ENCODE peak calls at places on chromosomes 2 and 18, in eight cellular contexts. C is adrenal gland, R is body of pancreas, O is AG09309, W is upper lobe of right lung, E is left ventricle myocardium inferior, K is GM13976, G is brain microvascular endothelial cell. Z is an unnamed sample.

GRCh38 chr2:141911485-141912066 is 219.2 kb downstream of the LRP1B start:
- DNase-seq in C (no peak), R (peak), O (no peak), W (no peak), E (no peak), K (peak), G (peak), Z (peak)

GRCh38 chr18:59143441-59143840 is 3.8 kb downstream of the SEC11C start:
- DNase-seq in C (no peak), R (no peak), O (no peak), W (no peak), E (no peak), K (peak), G (no peak), Z (no peak)

GRCh38 chr2:105257981-105258380 is 16.4 kb downstream of the GPR45 start:
- DNase-seq in C (no peak), R (no peak), O (no peak), W (no peak), E (no peak), K (no peak), G (no peak), Z (no peak)

GRCh38 chr2:240811346-240812300 is 8.4 kb downstream of the KIF1A start:
- DNase-seq in C (peak), R (no peak), O (no peak), W (peak), E (peak), K (no peak), G (no peak), Z (no peak)

GRCh38 chr2:9165625-9166024 is 41.0 kb upstream of the ASAP2 start:
- DNase-seq in C (no peak), R (no peak), O (no peak), W (no peak), E (peak), K (no peak), G (peak), Z (no peak)

GRCh38 chr18:73151086-73151485 is 283.3 kb upstream of the NETO1 start:
- DNase-seq in C (no peak), R (no peak), O (no peak), W (no peak), E (no peak), K (no peak), G (no peak), Z (no peak)

GRCh38 chr2:18345848-18346247 is 214.6 kb downstream of the RDH14 start:
- DNase-seq in C (no peak), R (no peak), O (no peak), W (peak), E (no peak), K (no peak), G (no peak), Z (no peak)

GRCh38 chr2:75055820-75056675 is 97.6 kb downstream of the POLE4 start:
- DNase-seq in C (no peak), R (no peak), O (no peak), W (no peak), E (no peak), K (peak), G (no peak), Z (peak)

GRCh38 chr2:46296840-46297545 is at the start of gene EPAS1:
- DNase-seq in C (peak), R (peak), O (no peak), W (peak), E (peak), K (peak), G (peak), Z (no peak)

GRCh38 chr2:111120253-111121027 is at the start of gene BCL2L11:
- DNase-seq in C (peak), R (peak), O (peak), W (peak), E (peak), K (peak), G (peak), Z (peak)

GRCh38 chr2:20992201-20992711 is 51.6 kb downstream of the APOB start:
- DNase-seq in C (peak), R (no peak), O (no peak), W (no peak), E (no peak), K (no peak), G (peak), Z (no peak)

DNA sequence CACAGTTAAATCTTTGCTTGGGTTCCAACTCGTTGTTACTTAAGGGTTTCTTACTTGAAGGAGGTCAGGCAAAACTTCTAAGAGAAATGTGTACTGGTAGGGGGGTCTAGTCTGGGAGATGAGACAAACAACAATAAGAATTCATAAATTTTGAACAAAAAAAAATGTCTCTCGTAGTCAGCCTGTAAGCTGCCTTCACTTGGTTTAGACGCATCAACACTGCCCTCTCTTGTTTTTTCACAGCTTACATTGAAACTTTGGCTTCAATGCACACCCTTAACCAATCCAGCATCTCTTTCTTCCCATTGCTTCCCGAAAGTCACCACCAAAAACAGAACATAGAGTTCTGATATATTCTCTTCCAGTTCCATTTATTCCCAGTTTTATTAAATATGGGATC is 576.4 kb upstream of the PIK3C3 start:
- DNase-seq in C (no peak), R (no peak), O (no peak), W (no peak), E (no peak), K (no peak), G (peak), Z (peak)
- TF ChIP-seq CTCF in C (no peak), R (no peak), O (no peak), W (no peak), E (no peak), K (no peak), G (peak), Z (peak)

GRCh38 chr18:79522451-79523220 is 126.9 kb downstream of the NFATC1 start:
- DNase-seq in C (no peak), R (no peak), O (no peak), W (peak), E (no peak), K (no peak), G (no peak), Z (no peak)

GRCh38 chr18:79523738-79524180 is 128.0 kb downstream of the NFATC1 start:
- DNase-seq in C (no peak), R (no peak), O (no peak), W (no peak), E (no peak), K (peak), G (no peak), Z (no peak)

GRCh38 chr18:79525556-79526467 is 130.1 kb downstream of the NFATC1 start:
- DNase-seq in C (peak), R (no peak), O (no peak), W (peak), E (peak), K (no peak), G (no peak), Z (no peak)

GRCh38 chr18:79523221-79523737 is 127.5 kb downstream of the NFATC1 start:
- DNase-seq in C (no peak), R (no peak), O (no peak), W (peak), E (no peak), K (peak), G (no peak), Z (no peak)

GRCh38 chr18:79524181-79525078 is 128.7 kb downstream of the NFATC1 start:
- DNase-seq in C (no peak), R (no peak), O (no peak), W (peak), E (no peak), K (peak), G (no peak), Z (no peak)
- TF ChIP-seq CTCF in C (no peak), R (no peak), O (no peak), W (no peak), E (no peak), K (no peak), G (no peak), Z (no peak)

GRCh38 chr2:223019390-223019930 is 32.5 kb upstream of the KCNE4 start:
- DNase-seq in C (no peak), R (peak), O (no peak), W (no peak), E (no peak), K (no peak), G (no peak), Z (no peak)

GRCh38 chr2:223020971-223021675 is 30.9 kb upstream of the KCNE4 start:
- DNase-seq in C (no peak), R (no peak), O (no peak), W (no peak), E (no peak), K (no peak), G (no peak), Z (no peak)

GRCh38 chr2:223019987-223020717 is 31.8 kb upstream of the KCNE4 start:
- DNase-seq in C (no peak), R (no peak), O (no peak), W (no peak), E (no peak), K (no peak), G (no peak), Z (no peak)
- TF ChIP-seq CTCF in C (no peak), R (no peak), O (no peak), W (no peak), E (no peak), K (no peak), G (no peak), Z (no peak)

GRCh38 chr2:172097557-172098131 is 5.1 kb downstream of the DLX2 start:
- DNase-seq in C (no peak), R (no peak), O (no peak), W (no peak), E (no peak), K (peak), G (no peak), Z (no peak)

GRCh38 chr2:172096661-172097547 is 5.8 kb downstream of the DLX2 start:
- DNase-seq in C (no peak), R (no peak), O (peak), W (no peak), E (no peak), K (peak), G (no peak), Z (no peak)

GRCh38 chr2:172095146-172095904 is 7.4 kb downstream of the DLX2 start:
- DNase-seq in C (no peak), R (no peak), O (peak), W (no peak), E (peak), K (peak), G (peak), Z (peak)

GRCh38 chr2:172094319-172095145 is 8.2 kb downstream of the DLX2 start:
- DNase-seq in C (no peak), R (no peak), O (no peak), W (no peak), E (no peak), K (peak), G (no peak), Z (no peak)

DNA sequence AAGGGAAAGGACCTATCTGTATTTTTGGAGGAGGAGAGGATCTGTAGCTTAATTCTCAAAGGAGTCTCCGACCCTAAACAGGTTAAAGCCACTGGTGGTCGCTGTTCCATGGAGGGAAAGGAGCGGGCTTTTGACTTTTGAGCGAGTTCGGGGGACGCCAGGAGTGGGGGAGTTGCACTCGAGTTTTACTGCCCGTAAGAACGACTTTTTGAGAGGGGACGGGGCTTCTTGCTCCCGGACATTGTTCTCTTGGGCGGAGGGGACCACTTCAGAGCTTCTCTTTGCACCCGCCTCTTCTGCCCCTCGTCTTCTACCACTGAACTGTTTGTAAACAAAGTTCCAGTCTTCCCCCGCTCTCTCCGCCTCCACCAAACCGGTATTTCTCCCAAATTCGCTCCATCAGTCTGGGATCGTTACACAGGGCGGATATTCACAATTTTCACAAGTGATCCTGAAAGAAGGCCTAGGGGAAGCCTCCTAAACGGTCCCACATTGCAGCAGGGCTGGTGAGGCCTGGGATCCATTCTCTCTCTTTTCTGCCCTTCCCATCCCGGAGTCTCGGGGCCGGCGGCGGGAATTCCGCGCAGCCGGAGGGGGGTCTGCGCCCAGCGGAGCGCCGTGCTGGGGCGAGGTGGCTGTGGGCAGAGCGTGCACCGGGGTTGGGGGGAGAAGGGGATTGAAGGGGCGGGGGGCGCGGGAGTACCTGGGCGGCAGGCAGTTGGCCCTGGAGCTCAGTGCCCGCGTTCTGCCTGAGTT is 6.6 kb downstream of the DLX2 start:
- DNase-seq in C (no peak), R (no peak), O (no peak), W (no peak), E (no peak), K (peak), G (no peak), Z (no peak)
- TF ChIP-seq CTCF in C (no peak), R (no peak), O (no peak), W (no peak), E (no peak), K (peak), G (peak), Z (peak)